ENCODE peak calls at places on chromosomes 11 and 22, in six cellular contexts. One of them, this sample, is unnamed.

GRCh38 chr11:28666632-28667031 is 558.4 kb downstream of the METTL15 start:
- DNase-seq in PC-3: no peak
- DNase-seq in neural progenitor cell: no peak
- DNase-seq in GM23248: peak; percentile 45
- DNase-seq in PC-9: no peak
- DNase-seq in MM.1S: no peak
- DNase-seq in this sample: no peak

GRCh38 chr22:30079952-30080533 is at the start of gene HORMAD2:
- DNase-seq in PC-3: no peak
- DNase-seq in neural progenitor cell: peak; percentile 96
- DNase-seq in GM23248: peak; percentile 50
- DNase-seq in PC-9: peak; percentile 70
- DNase-seq in MM.1S: peak; percentile 14
- DNase-seq in this sample: peak; percentile 100

GRCh38 chr11:5504403-5504891 is 5.3 kb downstream of the UBQLN3 start:
- DNase-seq in PC-3: no peak
- DNase-seq in neural progenitor cell: no peak
- DNase-seq in GM23248: no peak
- DNase-seq in PC-9: no peak
- DNase-seq in MM.1S: no peak
- DNase-seq in this sample: no peak

GRCh38 chr11:57974132-57974531 is 49.5 kb upstream of the OR9Q1 start:
- DNase-seq in PC-3: no peak
- DNase-seq in neural progenitor cell: no peak
- DNase-seq in GM23248: no peak
- DNase-seq in PC-9: no peak
- DNase-seq in MM.1S: no peak
- DNase-seq in this sample: no peak

GRCh38 chr22:23527971-23528740 is 51.9 kb downstream of the IGLL1 start:
- DNase-seq in PC-3: no peak
- DNase-seq in neural progenitor cell: no peak
- DNase-seq in GM23248: no peak
- DNase-seq in PC-9: no peak
- DNase-seq in MM.1S: no peak
- DNase-seq in this sample: no peak

GRCh38 chr22:17132112-17132511 is 11.0 kb upstream of the TMEM121B start:
- DNase-seq in PC-3: no peak
- DNase-seq in neural progenitor cell: no peak
- DNase-seq in GM23248: no peak
- DNase-seq in PC-9: no peak
- DNase-seq in MM.1S: no peak
- DNase-seq in this sample: no peak

GRCh38 chr11:121884601-121885000 is 231.4 kb downstream of the BLID start:
- DNase-seq in PC-3: no peak
- DNase-seq in neural progenitor cell: no peak
- DNase-seq in GM23248: no peak
- DNase-seq in PC-9: no peak
- DNase-seq in MM.1S: no peak
- DNase-seq in this sample: no peak

GRCh38 chr22:23216331-23217170 is 36.2 kb downstream of the BCR start:
- DNase-seq in PC-3: no peak
- DNase-seq in neural progenitor cell: no peak
- DNase-seq in GM23248: no peak
- DNase-seq in PC-9: no peak
- DNase-seq in MM.1S: no peak
- DNase-seq in this sample: no peak

GRCh38 chr22:37092997-37093396 is 16.5 kb downstream of the TMPRSS6 start:
- DNase-seq in PC-3: no peak
- DNase-seq in neural progenitor cell: no peak
- DNase-seq in GM23248: no peak
- DNase-seq in PC-9: no peak
- DNase-seq in MM.1S: no peak
- DNase-seq in this sample: no peak

GRCh38 chr11:64334764-64335741 is 5.0 kb upstream of the CCDC88B start:
- DNase-seq in PC-3: peak; percentile 100
- DNase-seq in neural progenitor cell: peak; percentile 51
- DNase-seq in GM23248: peak; percentile 94
- DNase-seq in PC-9: peak; percentile 99
- DNase-seq in MM.1S: no peak
- DNase-seq in this sample: peak; percentile 56

GRCh38 chr11:35227551-35228341 is 88.8 kb downstream of the CD44 start:
- DNase-seq in PC-3: peak; percentile 30
- DNase-seq in neural progenitor cell: no peak
- DNase-seq in GM23248: peak; percentile 64
- DNase-seq in PC-9: peak; percentile 57
- DNase-seq in MM.1S: no peak
- DNase-seq in this sample: no peak

GRCh38 chr11:75547617-75548054 is 14.4 kb upstream of the SERPINH1 start:
- DNase-seq in PC-3: peak; percentile 82
- DNase-seq in neural progenitor cell: peak; percentile 88
- DNase-seq in GM23248: peak; percentile 81
- DNase-seq in PC-9: peak; percentile 61
- DNase-seq in MM.1S: peak; percentile 33
- DNase-seq in this sample: peak; percentile 89

DNA sequence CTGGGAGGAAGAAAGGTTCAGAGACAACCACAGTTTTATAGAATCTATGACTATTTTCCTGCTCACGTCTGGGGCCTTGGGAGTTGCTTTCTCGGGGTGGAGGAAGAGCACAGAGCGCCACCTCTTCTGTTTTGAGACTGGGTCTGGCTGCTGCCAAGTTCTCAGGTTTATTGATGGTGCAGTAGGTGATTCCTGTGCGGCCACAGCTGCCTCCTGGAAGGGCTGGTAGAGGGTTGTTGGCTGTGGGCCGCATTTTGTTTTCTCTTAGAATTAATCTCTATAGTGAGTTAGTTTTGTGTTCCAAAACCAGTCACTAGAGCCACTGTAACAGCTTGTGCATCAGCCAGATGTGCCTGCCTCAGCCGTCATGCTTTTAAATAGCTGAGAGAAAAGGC is 12.9 kb downstream of the TBC1D22A start:
- DNase-seq in PC-3: no peak
- DNase-seq in neural progenitor cell: no peak
- DNase-seq in GM23248: no peak
- DNase-seq in PC-9: no peak
- DNase-seq in MM.1S: no peak
- DNase-seq in this sample: no peak
- H3F3A ChIP-seq in PC-3: no peaks in the 10 kb centered on the region
- H3F3A ChIP-seq in neural progenitor cell: peaks cover 3% of the 10 kb centered on the region
- H3F3A ChIP-seq in GM23248: peaks cover 16% of the 10 kb centered on the region
- H3F3A ChIP-seq in PC-9: peaks cover 16% of the 10 kb centered on the region
- H3F3A ChIP-seq in MM.1S: no peaks in the 10 kb centered on the region
- H3F3A ChIP-seq in this sample: no peaks in the 10 kb centered on the region

GRCh38 chr11:19905280-19905853 is 192.7 kb downstream of the NAV2 start:
- DNase-seq in PC-3: peak; percentile 48
- DNase-seq in neural progenitor cell: peak; percentile 55
- DNase-seq in GM23248: peak; percentile 76
- DNase-seq in PC-9: no peak
- DNase-seq in MM.1S: no peak
- DNase-seq in this sample: peak; percentile 76
- H2AFZ ChIP-seq in PC-3: no peak overlapping the region
- H2AFZ ChIP-seq in neural progenitor cell: no peak overlapping the region
- H2AFZ ChIP-seq in GM23248: no peak overlapping the region
- H2AFZ ChIP-seq in PC-9: no peak overlapping the region
- H2AFZ ChIP-seq in MM.1S: no peak overlapping the region
- H2AFZ ChIP-seq in this sample: no peak overlapping the region

GRCh38 chr11:70709596-70709995 is 311.3 kb downstream of the CTTN start:
- DNase-seq in PC-3: no peak
- DNase-seq in neural progenitor cell: no peak
- DNase-seq in GM23248: no peak
- DNase-seq in PC-9: no peak
- DNase-seq in MM.1S: no peak
- DNase-seq in this sample: no peak

GRCh38 chr11:70710192-70710965 is 312.1 kb downstream of the CTTN start:
- DNase-seq in PC-3: no peak
- DNase-seq in neural progenitor cell: no peak
- DNase-seq in GM23248: no peak
- DNase-seq in PC-9: no peak
- DNase-seq in MM.1S: no peak
- DNase-seq in this sample: no peak

GRCh38 chr11:70711911-70712185 is 313.5 kb downstream of the CTTN start:
- DNase-seq in PC-3: no peak
- DNase-seq in neural progenitor cell: no peak
- DNase-seq in GM23248: no peak
- DNase-seq in PC-9: no peak
- DNase-seq in MM.1S: no peak
- DNase-seq in this sample: no peak

GRCh38 chr11:70712471-70712870 is 314.1 kb downstream of the CTTN start:
- DNase-seq in PC-3: no peak
- DNase-seq in neural progenitor cell: peak; percentile 40
- DNase-seq in GM23248: peak; percentile 32
- DNase-seq in PC-9: no peak
- DNase-seq in MM.1S: no peak
- DNase-seq in this sample: peak; percentile 58

GRCh38 chr11:70711095-70711910 is 313.0 kb downstream of the CTTN start:
- DNase-seq in PC-3: no peak
- DNase-seq in neural progenitor cell: no peak
- DNase-seq in GM23248: no peak
- DNase-seq in PC-9: no peak
- DNase-seq in MM.1S: no peak
- DNase-seq in this sample: no peak
- H4K20me1 ChIP-seq in PC-3: no peaks in the 10 kb centered on the region
- H4K20me1 ChIP-seq in neural progenitor cell: no peaks in the 10 kb centered on the region
- H4K20me1 ChIP-seq in GM23248: no peaks in the 10 kb centered on the region
- H4K20me1 ChIP-seq in PC-9: peaks cover 15% of the 10 kb centered on the region
- H4K20me1 ChIP-seq in MM.1S: no peaks in the 10 kb centered on the region
- H4K20me1 ChIP-seq in this sample: no peaks in the 10 kb centered on the region

GRCh38 chr22:40414306-40414705 is 43.9 kb downstream of the SGSM3 start:
- DNase-seq in PC-3: peak; percentile 17
- DNase-seq in neural progenitor cell: no peak
- DNase-seq in GM23248: peak; percentile 69
- DNase-seq in PC-9: no peak
- DNase-seq in MM.1S: no peak
- DNase-seq in this sample: no peak

GRCh38 chr22:40413873-40414272 is 43.5 kb downstream of the SGSM3 start:
- DNase-seq in PC-3: no peak
- DNase-seq in neural progenitor cell: no peak
- DNase-seq in GM23248: no peak
- DNase-seq in PC-9: no peak
- DNase-seq in MM.1S: no peak
- DNase-seq in this sample: no peak

GRCh38 chr22:40416267-40416570 is 45.8 kb downstream of the SGSM3 start:
- DNase-seq in PC-3: no peak
- DNase-seq in neural progenitor cell: no peak
- DNase-seq in GM23248: no peak
- DNase-seq in PC-9: no peak
- DNase-seq in MM.1S: no peak
- DNase-seq in this sample: no peak

GRCh38 chr22:40415531-40416266 is 45.3 kb downstream of the SGSM3 start:
- DNase-seq in PC-3: no peak
- DNase-seq in neural progenitor cell: no peak
- DNase-seq in GM23248: no peak
- DNase-seq in PC-9: no peak
- DNase-seq in MM.1S: no peak
- DNase-seq in this sample: no peak

DNA sequence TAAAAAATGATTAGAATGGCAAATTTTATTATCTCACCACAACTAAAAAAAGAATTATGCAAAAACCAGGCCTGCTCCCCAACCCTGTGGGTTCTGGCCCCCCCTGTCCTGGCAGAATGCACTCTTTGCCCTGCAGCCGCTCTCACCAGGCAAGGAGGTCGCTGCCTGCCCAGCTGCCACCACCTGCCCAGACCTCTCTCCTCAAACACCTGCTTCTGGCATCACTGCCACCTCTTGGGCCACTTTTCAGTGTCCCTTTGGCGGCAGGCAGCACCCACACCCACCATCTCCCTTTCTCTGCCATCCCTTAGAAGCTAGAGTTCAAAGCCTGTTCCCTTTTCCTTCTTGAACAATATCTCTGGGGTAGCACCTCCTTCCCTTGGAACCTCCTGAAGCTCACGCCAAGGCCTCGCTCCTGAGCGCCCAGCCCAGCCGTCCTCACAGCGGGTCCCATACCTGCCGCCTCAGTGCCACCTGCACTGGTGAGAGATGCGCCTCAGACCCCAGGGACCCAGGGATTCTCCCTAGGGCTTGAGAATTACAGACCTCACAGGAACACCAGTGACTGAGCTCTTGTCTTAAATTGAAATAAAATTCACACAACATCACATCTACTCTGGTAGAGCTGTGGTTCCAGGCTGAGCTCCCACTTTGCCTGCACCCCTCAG is 44.6 kb downstream of the SGSM3 start:
- DNase-seq in PC-3: no peak
- DNase-seq in neural progenitor cell: no peak
- DNase-seq in GM23248: no peak
- DNase-seq in PC-9: no peak
- DNase-seq in MM.1S: peak; percentile 20
- DNase-seq in this sample: no peak
- H3F3A ChIP-seq in PC-3: no peaks in the 10 kb centered on the region
- H3F3A ChIP-seq in neural progenitor cell: peaks cover 5% of the 10 kb centered on the region
- H3F3A ChIP-seq in GM23248: peaks cover 39% of the 10 kb centered on the region
- H3F3A ChIP-seq in PC-9: peaks cover 22% of the 10 kb centered on the region
- H3F3A ChIP-seq in MM.1S: no peaks in the 10 kb centered on the region
- H3F3A ChIP-seq in this sample: no peaks in the 10 kb centered on the region

GRCh38 chr11:69637601-69637955 is 3.4 kb upstream of the CCND1 start:
- DNase-seq in PC-3: no peak
- DNase-seq in neural progenitor cell: peak; percentile 55
- DNase-seq in GM23248: no peak
- DNase-seq in PC-9: peak; percentile 33
- DNase-seq in MM.1S: no peak
- DNase-seq in this sample: peak; percentile 80

GRCh38 chr11:69636512-69636866 is 4.5 kb upstream of the CCND1 start:
- DNase-seq in PC-3: peak; percentile 89
- DNase-seq in neural progenitor cell: peak; percentile 93
- DNase-seq in GM23248: peak; percentile 94
- DNase-seq in PC-9: peak; percentile 73
- DNase-seq in MM.1S: peak; percentile 39
- DNase-seq in this sample: peak; percentile 93

GRCh38 chr11:69635804-69636511 is 5.0 kb upstream of the CCND1 start:
- DNase-seq in PC-3: no peak
- DNase-seq in neural progenitor cell: no peak
- DNase-seq in GM23248: no peak
- DNase-seq in PC-9: no peak
- DNase-seq in MM.1S: no peak
- DNase-seq in this sample: no peak

GRCh38 chr11:69637956-69638871 is 2.7 kb upstream of the CCND1 start:
- DNase-seq in PC-3: peak; percentile 74
- DNase-seq in neural progenitor cell: peak; percentile 88
- DNase-seq in GM23248: peak; percentile 87
- DNase-seq in PC-9: peak; percentile 87
- DNase-seq in MM.1S: no peak
- DNase-seq in this sample: peak; percentile 98

DNA sequence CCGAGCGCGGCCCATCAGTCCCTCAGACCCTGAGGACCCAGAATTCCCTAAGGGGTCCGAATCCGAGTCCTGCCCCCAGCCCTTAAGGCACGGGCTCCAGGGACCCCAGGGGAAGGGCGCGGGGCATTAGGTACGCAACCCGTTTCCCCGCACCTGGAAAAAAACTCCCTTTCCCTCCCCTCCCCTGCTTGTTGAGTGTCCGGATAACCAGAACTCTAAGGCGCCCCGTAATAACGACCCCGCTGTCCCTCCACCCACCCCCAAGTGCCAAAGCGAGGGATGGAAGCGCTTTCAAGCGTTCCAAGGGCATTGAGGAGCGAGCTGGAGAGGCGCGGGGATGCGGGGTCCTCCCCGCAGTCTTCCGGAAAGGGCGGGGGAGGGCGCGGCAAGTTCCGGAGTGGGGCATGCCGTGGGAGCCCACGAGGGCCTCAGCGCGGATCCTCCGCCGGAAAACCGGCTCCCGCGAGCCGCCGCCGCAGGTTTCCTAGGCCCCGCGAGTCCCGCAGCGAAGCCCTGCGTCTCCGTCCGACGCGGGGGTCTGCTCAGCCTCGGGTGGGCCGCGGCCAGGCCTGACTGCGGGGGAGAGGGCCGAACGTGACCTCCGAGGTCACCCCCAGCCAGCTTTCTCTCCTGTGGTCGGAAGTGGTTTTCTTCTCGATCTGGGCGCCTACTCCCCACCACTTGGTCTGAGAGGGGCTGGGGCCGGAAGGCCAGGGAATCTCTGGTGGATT is 3.9 kb upstream of the CCND1 start:
- DNase-seq in PC-3: no peak
- DNase-seq in neural progenitor cell: no peak
- DNase-seq in GM23248: peak; percentile 30
- DNase-seq in PC-9: peak; percentile 35
- DNase-seq in MM.1S: no peak
- DNase-seq in this sample: peak; percentile 46
- H2AFZ ChIP-seq in PC-3: peak overlapping the region; percentile 82
- H2AFZ ChIP-seq in neural progenitor cell: no peak overlapping the region
- H2AFZ ChIP-seq in GM23248: peak overlapping the region; percentile 95
- H2AFZ ChIP-seq in PC-9: peak overlapping the region; percentile 72
- H2AFZ ChIP-seq in MM.1S: no peak overlapping the region
- H2AFZ ChIP-seq in this sample: peak overlapping the region; percentile 66

This sample was measured in GM23338.